ENCODE peak calls at places on chromosomes 4 and X, in seven cellular contexts. N, C, L, S, X, K and W are unnamed samples.

GRCh38 chrX:107709266-107709795 is 66.3 kb downstream of the TSC22D3 start:
- DNase-seq in N (no peak), C (no peak), L (no peak), S (no peak), X (no peak), K (no peak), W (no peak)

GRCh38 chr4:144750348-144750747 is 104.4 kb downstream of the HHIP start:
- DNase-seq in N (no peak), C (no peak), L (no peak), S (no peak), X (no peak), K (no peak), W (no peak)

GRCh38 chr4:16573181-16573580 is 325.3 kb downstream of the LDB2 start:
- DNase-seq in N (peak), C (no peak), L (no peak), S (peak), X (no peak), K (no peak), W (peak)

GRCh38 chr4:138111462-138112000 is 130.6 kb downstream of the SLC7A11 start:
- DNase-seq in N (peak), C (no peak), L (no peak), S (no peak), X (no peak), K (no peak), W (no peak)

GRCh38 chr4:97786306-97786920 is 356.9 kb downstream of the STPG2 start:
- DNase-seq in N (no peak), C (no peak), L (no peak), S (no peak), X (no peak), K (no peak), W (no peak)

GRCh38 chr4:154597798-154598774 is 7.5 kb upstream of the FGA start:
- DNase-seq in N (no peak), C (no peak), L (no peak), S (no peak), X (peak), K (no peak), W (no peak)

GRCh38 chr4:59695355-59696053 is 1504.6 kb upstream of the ADGRL3 start:
- DNase-seq in N (no peak), C (no peak), L (no peak), S (no peak), X (no peak), K (no peak), W (no peak)

GRCh38 chr4:73452953-73453700 is 17.1 kb downstream of the AFP start:
- DNase-seq in N (peak), C (no peak), L (no peak), S (no peak), X (no peak), K (no peak), W (no peak)

GRCh38 chr4:337932-338758 is 531 bp downstream of the ZNF141 start:
- DNase-seq in N (peak), C (peak), L (no peak), S (peak), X (peak), K (peak), W (peak)

GRCh38 chr4:71138007-71138600 is 144.7 kb downstream of the DCK start:
- DNase-seq in N (no peak), C (no peak), L (no peak), S (no peak), X (no peak), K (no peak), W (no peak)

GRCh38 chrX:108000751-108001150 is 18.6 kb upstream of the TEX13B start:
- DNase-seq in N (peak), C (no peak), L (no peak), S (no peak), X (peak), K (no peak), W (no peak)

GRCh38 chrX:26851981-26852380 is 611.2 kb downstream of the PPP4R3C start:
- DNase-seq in N (peak), C (no peak), L (peak), S (no peak), X (no peak), K (no peak), W (no peak)